ENCODE peak calls at places on chromosomes 2 and 18, in five cellular contexts. O is mammary epithelial cell; Z is effector memory CD4-positive, alpha-beta T cell; U is A549; F is MM.1S. D is an unnamed sample. For H3K4me1 and H3K9me3, the result is how much of the 10 kb centered on the place peaks cover.

GRCh38 chr2:101109451-101110140 is 41.6 kb downstream of the TBC1D8 start:
- DNase-seq in Z (no peak), F (no peak), U (no peak), O (no peak), D (no peak)

GRCh38 chr18:74013955-74014354 is 133.7 kb downstream of the FBXO15 start:
- DNase-seq in Z (no peak), F (no peak), O (peak), U (no peak), D (no peak)

GRCh38 chr2:104850322-104851184 is 3.4 kb upstream of the POU3F3 start:
- DNase-seq in F (no peak), U (no peak), O (no peak), Z (no peak), D (no peak)

GRCh38 chr2:219744698-219745097 is 117.3 kb downstream of the SLC4A3 start:
- DNase-seq in O (no peak), U (no peak), Z (no peak), F (no peak), D (no peak)

GRCh38 chr2:207285451-207285771 is 119.7 kb upstream of the KLF7 start:
- DNase-seq in F (no peak), U (no peak), O (peak), Z (no peak), D (no peak)

GRCh38 chr2:86413296-86414085 is 27.7 kb upstream of the KDM3A start:
- DNase-seq in F (no peak), Z (no peak), U (no peak), O (no peak), D (no peak)

GRCh38 chr18:3652380-3653262 is 202.6 kb downstream of the TGIF1 start:
- DNase-seq in U (peak), O (peak), F (no peak), Z (no peak), D (peak)

GRCh38 chr2:38371235-38371634 is 5.8 kb downstream of the ATL2 start:
- DNase-seq in Z (no peak), O (no peak), U (no peak), F (no peak), D (no peak)

GRCh38 chr2:64295326-64296149 is 151.3 kb upstream of the PELI1 start:
- DNase-seq in F (no peak), U (no peak), O (no peak), Z (no peak), D (no peak)

GRCh38 chr2:196336715-196337617 is 165.6 kb upstream of the STK17B start:
- DNase-seq in F (peak), U (peak), Z (peak), O (peak), D (peak)

GRCh38 chr2:5111581-5111980 is 580.6 kb upstream of the SOX11 start:
- DNase-seq in F (no peak), O (peak), U (no peak), Z (no peak), D (no peak)

GRCh38 chr18:26185267-26185666 is 41.0 kb upstream of the TAF4B start:
- DNase-seq in F (no peak), O (no peak), Z (no peak), U (peak), D (no peak)

GRCh38 chr2:233059797-233060499 is at the start of gene INPP5D:
- DNase-seq in O (no peak), F (peak), Z (peak), U (no peak), D (peak)

GRCh38 chr18:62984656-62985315 is 269.4 kb downstream of the PHLPP1 start:
- DNase-seq in Z (no peak), F (no peak), U (no peak), O (no peak), D (no peak)

GRCh38 chr2:30605184-30605583 is 158.1 kb downstream of the LCLAT1 start:
- DNase-seq in O (no peak), F (no peak), U (no peak), Z (no peak), D (no peak)

GRCh38 chr2:190663348-190663747 is 14.5 kb downstream of the NAB1 start:
- DNase-seq in Z (no peak), U (no peak), F (no peak), O (no peak), D (no peak)

GRCh38 chr18:57569133-57569532 is 17.4 kb downstream of the FECH start:
- DNase-seq in F (no peak), O (no peak), U (no peak), Z (no peak), D (no peak)

GRCh38 chr2:138956116-138956515 is 175.9 kb upstream of the NXPH2 start:
- DNase-seq in U (no peak), Z (no peak), F (no peak), O (no peak), D (no peak)

GRCh38 chr2:11719230-11719977 is 27.0 kb upstream of the LPIN1 start:
- DNase-seq in Z (no peak), F (no peak), U (no peak), O (no peak), D (peak)

GRCh38 chr18:58929206-58929605 is 64.5 kb downstream of the ZNF532 start:
- DNase-seq in Z (no peak), U (no peak), F (no peak), O (no peak), D (no peak)

GRCh38 chr2:133412637-133413164 is 155.6 kb downstream of the NCKAP5 start:
- DNase-seq in Z (no peak), F (no peak), U (no peak), O (no peak), D (no peak)

GRCh38 chr18:73893879-73894278 is 253.8 kb downstream of the FBXO15 start:
- DNase-seq in O (peak), U (no peak), Z (no peak), F (no peak), D (no peak)

GRCh38 chr2:36562973-36563532 is 34.9 kb downstream of the FEZ2 start:
- DNase-seq in Z (no peak), O (peak), U (no peak), F (peak), D (no peak)

GRCh38 chr2:72157871-72158771 is 10.5 kb upstream of the CYP26B1 start:
- DNase-seq in O (no peak), U (no peak), Z (no peak), F (no peak), D (no peak)

GRCh38 chr2:100752628-100753333 is 67.2 kb upstream of the NPAS2 start:
- DNase-seq in U (peak), O (peak), Z (no peak), F (no peak), D (no peak)

GRCh38 chr2:236180831-236181453 is 12.8 kb upstream of the GBX2 start:
- DNase-seq in F (peak), U (peak), O (no peak), Z (no peak), D (peak)

GRCh38 chr2:41884718-41885117 is 163.1 kb upstream of the PKDCC start:
- DNase-seq in F (no peak), Z (no peak), O (no peak), U (no peak), D (no peak)

GRCh38 chr2:237141556-237141955 is 55.9 kb downstream of the COPS8 start:
- DNase-seq in O (peak), F (no peak), U (no peak), Z (no peak), D (no peak)

GRCh38 chr2:190678444-190679162 is 29.7 kb downstream of the NAB1 start:
- DNase-seq in Z (no peak), U (no peak), O (no peak), F (no peak), D (no peak)

GRCh38 chr2:224881846-224882245 is 160.4 kb downstream of the DOCK10 start:
- DNase-seq in U (no peak), O (no peak), F (no peak), Z (no peak), D (no peak)

GRCh38 chr2:68767996-68768395 is 33.4 kb downstream of the ARHGAP25 start:
- DNase-seq in Z (no peak), F (no peak), O (no peak), U (no peak), D (no peak)

GRCh38 chr18:59697236-59697932 is at the start of gene CCBE1:
- DNase-seq in U (peak), O (peak), Z (no peak), F (no peak), D (peak)

GRCh38 chr18:55268146-55268545 is 308.9 kb upstream of the CCDC68 start:
- DNase-seq in F (peak), O (peak), U (no peak), Z (no peak), D (no peak)

GRCh38 chr2:162994718-162995117 is 156.2 kb upstream of the KCNH7 start:
- DNase-seq in O (no peak), U (no peak), Z (no peak), F (no peak), D (no peak)

GRCh38 chr2:130795431-130795830 is 40.1 kb downstream of the AMER3 start:
- DNase-seq in O (peak), F (no peak), Z (no peak), U (no peak), D (no peak)

GRCh38 chr2:230961091-230961491 is 34.8 kb upstream of the SPATA3 start:
- DNase-seq in U (no peak), O (peak), F (no peak), Z (no peak), D (no peak)

GRCh38 chr2:201847483-201847882 is 41.1 kb downstream of the CDK15 start:
- DNase-seq in O (peak), U (no peak), Z (no peak), F (no peak), D (no peak)

DNA sequence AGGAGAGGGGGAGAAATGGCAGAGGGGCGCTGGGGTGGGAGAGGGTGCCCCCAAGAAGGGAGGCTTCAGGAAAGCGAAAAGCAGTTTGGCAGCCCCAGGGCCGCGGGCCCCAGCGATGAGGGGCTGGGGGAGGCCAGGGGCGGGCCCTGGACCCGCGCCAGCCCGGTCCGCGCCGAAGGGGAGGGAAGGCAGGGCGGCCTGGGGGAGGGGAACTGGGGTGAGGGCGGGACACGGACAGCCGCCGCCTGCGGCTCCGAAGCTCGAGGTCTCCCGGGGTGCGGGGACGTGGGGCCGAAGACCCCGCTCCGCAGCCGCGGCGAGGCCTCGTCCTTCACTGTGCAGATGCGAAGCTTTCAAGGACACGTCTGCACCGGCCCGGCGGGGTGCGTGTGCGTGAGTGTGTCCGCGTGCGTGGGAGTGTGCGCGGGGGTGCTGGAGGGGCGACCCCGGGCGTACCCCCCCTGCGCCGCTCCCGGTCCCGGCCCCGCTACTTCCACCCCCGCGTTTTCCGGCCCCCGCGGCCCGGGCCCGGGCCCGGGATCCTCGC is 1.3 kb downstream of the DNMT3A start:
- DNase-seq in U (no peak), O (no peak), Z (no peak), F (no peak), D (no peak)
- H3K4me1 ChIP-seq in U (under half), O (under half), Z (under half), F (under half), D (under half)

DNA sequence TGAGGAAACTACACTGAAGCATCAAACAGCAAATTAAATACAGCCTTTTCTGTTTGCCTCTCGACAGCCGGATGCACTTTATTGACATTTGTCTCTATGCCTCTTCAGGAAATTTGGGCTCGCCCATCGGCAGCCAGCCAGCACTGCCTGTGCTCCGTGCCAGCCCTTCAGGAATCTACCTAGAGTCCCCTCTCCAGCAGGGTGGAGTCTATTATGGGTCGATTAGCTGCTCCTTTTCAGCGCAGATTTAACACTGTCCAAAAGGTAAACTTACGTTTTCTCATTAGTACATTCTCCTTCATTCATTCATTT is 91.5 kb downstream of the MYCN start:
- DNase-seq in F (no peak), Z (no peak), O (no peak), U (no peak), D (peak)
- H3K27ac ChIP-seq in F (no peak), Z (no peak), O (no peak), U (no peak), D (no peak)

GRCh38 chr18:8910843-8911242 is 191.7 kb upstream of the NDUFV2 start:
- DNase-seq in F (no peak), O (no peak), U (no peak), Z (no peak), D (no peak)
- H3K9me3 ChIP-seq in F (under half), O (under half), U (under half), Z (under half), D (under half)

GRCh38 chr2:113891265-113891959 is 1.5 kb downstream of the ACTR3 start:
- DNase-seq in U (no peak), F (no peak), O (no peak), Z (no peak), D (no peak)
- H3K4me1 ChIP-seq in U (half or more), F (under half), O (half or more), Z (under half), D (under half)

D was measured in small intestine.